ENCODE peak calls at places on chromosome 21, in six cellular contexts. P is effector CD4-positive, alpha-beta T cell; B is GM13977; M is CD4-positive, alpha-beta T cell; S is stimulated activated CD8-positive, alpha-beta memory T cell treated with anti-CD3 and anti-CD28 coated beads, Interleukin-15, amount 100 ng/mL, for 4 hours; X is cardiac muscle cell. D is an unnamed sample.

GRCh38 chr21:45365608-45366241 is 39.2 kb upstream of the COL18A1 start:
- DNase-seq in P (no peak), B (no peak), M (no peak), S (no peak), X (no peak), D (no peak)

GRCh38 chr21:38985423-38986378 is 180.0 kb downstream of the ETS2 start:
- DNase-seq in P (no peak), B (peak; percentile 55), M (no peak), S (no peak), X (no peak), D (peak; percentile 81)

GRCh38 chr21:35529141-35529863 is 480.2 kb upstream of the RUNX1 start:
- DNase-seq in P (no peak), B (peak; percentile 48), M (peak; percentile 7), S (no peak), X (no peak), D (no peak)

GRCh38 chr21:42532466-42533181 is 19.0 kb downstream of the SLC37A1 start:
- DNase-seq in P (no peak), B (no peak), M (no peak), S (no peak), X (no peak), D (peak; percentile 33)

GRCh38 chr21:37607081-37607480 is 240.5 kb downstream of the DYRK1A start:
- DNase-seq in P (no peak), B (no peak), M (no peak), S (no peak), X (no peak), D (no peak)

GRCh38 chr21:27132270-27132669 is 165.4 kb upstream of the ADAMTS5 start:
- DNase-seq in P (no peak), B (no peak), M (no peak), S (no peak), X (peak; percentile 15), D (no peak)

GRCh38 chr21:38628426-38628825 is 130.1 kb upstream of the ERG start:
- DNase-seq in P (no peak), B (no peak), M (no peak), S (no peak), X (no peak), D (no peak)

GRCh38 chr21:39556176-39556575 is 56.6 kb upstream of the B3GALT5 start:
- DNase-seq in P (no peak), B (no peak), M (no peak), S (no peak), X (peak; percentile 19), D (no peak)

GRCh38 chr21:45200596-45201296 is 86.9 kb downstream of the POFUT2 start:
- DNase-seq in P (no peak), B (no peak), M (no peak), S (no peak), X (no peak), D (no peak)

GRCh38 chr21:37862536-37862935 is 53.7 kb downstream of the KCNJ6 start:
- DNase-seq in P (no peak), B (peak; percentile 30), M (no peak), S (no peak), X (peak; percentile 72), D (no peak)

GRCh38 chr21:32392299-32392879 is 423 bp downstream of the URB1 start:
- DNase-seq in P (peak; percentile 4), B (no peak), M (no peak), S (no peak), X (no peak), D (no peak)

GRCh38 chr21:34524671-34525601 is 12.9 kb upstream of the KCNE1 start:
- DNase-seq in P (no peak), B (no peak), M (no peak), S (no peak), X (no peak), D (peak; percentile 30)

GRCh38 chr21:28144089-28144488 is 848.6 kb downstream of the LTN1 start:
- DNase-seq in P (no peak), B (no peak), M (no peak), S (no peak), X (no peak), D (no peak)

GRCh38 chr21:44914176-44914874 is 6.4 kb downstream of the ITGB2 start:
- DNase-seq in P (peak; percentile 23), B (peak; percentile 65), M (peak; percentile 52), S (no peak), X (no peak), D (no peak)

GRCh38 chr21:44415073-44416025 is 40.0 kb upstream of the LRRC3 start:
- DNase-seq in P (no peak), B (no peak), M (no peak), S (no peak), X (no peak), D (no peak)

GRCh38 chr21:34074283-34075098 is 1.1 kb downstream of the MRPS6 start:
- DNase-seq in P (no peak), B (no peak), M (no peak), S (no peak), X (peak; percentile 34), D (no peak)

GRCh38 chr21:21688877-21689276 is 690.7 kb downstream of the NCAM2 start:
- DNase-seq in P (no peak), B (no peak), M (no peak), S (no peak), X (peak; percentile 46), D (peak; percentile 44)

GRCh38 chr21:42071146-42071737 is at the start of gene UMODL1:
- DNase-seq in P (no peak), B (no peak), M (no peak), S (no peak), X (no peak), D (no peak)

GRCh38 chr21:40466893-40467483 is 380.0 kb downstream of the DSCAM start:
- DNase-seq in P (no peak), B (no peak), M (no peak), S (no peak), X (peak; percentile 60), D (peak; percentile 56)

GRCh38 chr21:36156815-36157670 is at the start of gene DOP1B:
- DNase-seq in P (peak; percentile 24), B (peak; percentile 54), M (peak; percentile 21), S (peak; percentile 23), X (no peak), D (peak; percentile 34)

GRCh38 chr21:41678016-41678935 is 88.6 kb downstream of the RIPK4 start:
- DNase-seq in P (no peak), B (no peak), M (no peak), S (no peak), X (peak; percentile 30), D (no peak)

GRCh38 chr21:42892931-42893660 is at the start of gene NDUFV3:
- DNase-seq in P (peak; percentile 100), B (peak; percentile 98), M (peak; percentile 100), S (peak; percentile 100), X (peak; percentile 100), D (peak; percentile 100)

GRCh38 chr21:33020558-33021100 is 5.1 kb upstream of the OLIG2 start:
- DNase-seq in P (no peak), B (peak; percentile 19), M (no peak), S (no peak), X (no peak), D (no peak)

GRCh38 chr21:14488805-14489204 is 57.3 kb downstream of the SAMSN1 start:
- DNase-seq in P (no peak), B (no peak), M (no peak), S (no peak), X (no peak), D (no peak)

GRCh38 chr21:33403786-33404571 is 766 bp downstream of the IFNGR2 start:
- DNase-seq in P (peak; percentile 16), B (no peak), M (peak; percentile 8), S (no peak), X (peak; percentile 69), D (peak; percentile 66)

GRCh38 chr21:25456672-25457071 is 150.6 kb downstream of the MRPL39 start:
- DNase-seq in P (no peak), B (no peak), M (no peak), S (no peak), X (no peak), D (no peak)

GRCh38 chr21:17089121-17089520 is 423.7 kb upstream of the CXADR start:
- DNase-seq in P (no peak), B (no peak), M (no peak), S (no peak), X (no peak), D (no peak)